ENCODE peak calls at places on chromosomes 3 and 15, in nine cellular contexts. F, H, G, K, O, X, U, Y and B are unnamed samples.

GRCh38 chr15:66882251-66883020 is 180.4 kb downstream of the SMAD6 start:
- DNase-seq in F (peak; percentile 76), H (no peak), G (peak; percentile 90), K (no peak), O (no peak), X (no peak), U (no peak), Y (no peak), B (no peak)

GRCh38 chr15:40192942-40193341 is 32.1 kb downstream of the BUB1B start:
- DNase-seq in F (peak; percentile 55), H (no peak), G (peak; percentile 88), K (no peak), O (no peak), X (no peak), U (no peak), Y (no peak), B (no peak)

GRCh38 chr15:82894971-82895520 is 57.5 kb downstream of the HOMER2 start:
- DNase-seq in F (peak; percentile 29), H (no peak), G (peak; percentile 87), K (no peak), O (no peak), X (peak; percentile 69), U (no peak), Y (no peak), B (no peak)

GRCh38 chr15:62591842-62592838 is 427.1 kb upstream of the C2CD4B start:
- DNase-seq in F (no peak), H (no peak), G (peak; percentile 55), K (no peak), O (no peak), X (no peak), U (no peak), Y (no peak), B (no peak)

GRCh38 chr3:189041482-189042090 is 130.2 kb upstream of the TPRG1 start:
- DNase-seq in F (no peak), H (peak; percentile 42), G (peak; percentile 24), K (peak; percentile 69), O (peak; percentile 64), X (peak; percentile 67), U (peak; percentile 60), Y (no peak), B (peak; percentile 35)

GRCh38 chr3:9916346-9916733 is 558 bp upstream of the IL17RC start:
- DNase-seq in F (no peak), H (no peak), G (peak; percentile 74), K (no peak), O (no peak), X (peak; percentile 20), U (peak; percentile 53), Y (no peak), B (no peak)

GRCh38 chr3:18124501-18124900 is 300.6 kb downstream of the SATB1 start:
- DNase-seq in F (peak; percentile 53), H (no peak), G (peak; percentile 82), K (no peak), O (no peak), X (no peak), U (no peak), Y (no peak), B (peak; percentile 8)

GRCh38 chr3:168248383-168249047 is 152.8 kb upstream of the GOLIM4 start:
- DNase-seq in F (no peak), H (peak; percentile 63), G (peak; percentile 31), K (no peak), O (no peak), X (peak; percentile 63), U (peak; percentile 31), Y (peak; percentile 14), B (peak; percentile 10)

GRCh38 chr3:186217820-186218164 is 108.9 kb upstream of the ETV5 start:
- DNase-seq in F (no peak), H (no peak), G (no peak), K (no peak), O (no peak), X (no peak), U (no peak), Y (no peak), B (no peak)

GRCh38 chr15:42650208-42651066 is 75.0 kb downstream of the STARD9 start:
- DNase-seq in F (peak; percentile 57), H (peak; percentile 38), G (peak; percentile 85), K (peak; percentile 26), O (peak; percentile 54), X (peak; percentile 66), U (peak; percentile 66), Y (peak; percentile 52), B (peak; percentile 68)

GRCh38 chr15:31267161-31268107 is 59.2 kb upstream of the KLF13 start:
- DNase-seq in F (no peak), H (no peak), G (no peak), K (no peak), O (no peak), X (no peak), U (no peak), Y (no peak), B (peak; percentile 53)

GRCh38 chr3:128849776-128850542 is 29.5 kb upstream of the ACAD9 start:
- DNase-seq in F (no peak), H (no peak), G (peak; percentile 26), K (no peak), O (no peak), X (peak; percentile 50), U (peak; percentile 64), Y (no peak), B (peak; percentile 31)

GRCh38 chr15:56699743-56700142 is 33.6 kb downstream of the ZNF280D start:
- DNase-seq in F (no peak), H (no peak), G (no peak), K (no peak), O (no peak), X (no peak), U (no peak), Y (no peak), B (no peak)

GRCh38 chr3:117892431-117892841 is 1142.2 kb downstream of the IGSF11 start:
- DNase-seq in F (peak; percentile 19), H (no peak), G (peak; percentile 36), K (no peak), O (no peak), X (no peak), U (no peak), Y (no peak), B (no peak)

GRCh38 chr3:88149146-88149515 is 628 bp upstream of the C3orf38 start:
- DNase-seq in F (no peak), H (peak; percentile 35), G (peak; percentile 26), K (no peak), O (no peak), X (no peak), U (peak; percentile 42), Y (peak; percentile 10), B (peak; percentile 81)

GRCh38 chr15:39199076-39199475 is 381.8 kb upstream of the THBS1 start:
- DNase-seq in F (no peak), H (no peak), G (peak; percentile 16), K (no peak), O (no peak), X (peak; percentile 73), U (no peak), Y (no peak), B (no peak)

GRCh38 chr3:190000861-190001196 is 119.9 kb downstream of the P3H2 start:
- DNase-seq in F (no peak), H (no peak), G (no peak), K (no peak), O (no peak), X (no peak), U (no peak), Y (no peak), B (no peak)

GRCh38 chr3:55765906-55766701 is 279.0 kb upstream of the WNT5A start:
- DNase-seq in F (no peak), H (no peak), G (no peak), K (no peak), O (no peak), X (no peak), U (no peak), Y (no peak), B (no peak)

GRCh38 chr3:9769426-9770275 is at the start of gene CAMK1:
- DNase-seq in F (no peak), H (peak; percentile 82), G (peak; percentile 69), K (peak; percentile 49), O (peak; percentile 57), X (peak; percentile 73), U (peak; percentile 79), Y (peak; percentile 82), B (peak; percentile 67)

GRCh38 chr15:88956263-88956662 is 43.1 kb upstream of the MFGE8 start:
- DNase-seq in F (no peak), H (no peak), G (no peak), K (no peak), O (no peak), X (no peak), U (no peak), Y (no peak), B (no peak)

GRCh38 chr3:122760457-122761271 is 33.0 kb downstream of the HSPBAP1 start:
- DNase-seq in F (no peak), H (peak; percentile 5), G (peak; percentile 25), K (no peak), O (no peak), X (peak; percentile 71), U (no peak), Y (no peak), B (no peak)